ENCODE peak calls at places on chromosomes 4 and X, in six cellular contexts. T is A673, F is GM23248, B is left ventricle myocardium inferior, G is AG10803, L is breast epithelium. E is an unnamed sample.

GRCh38 chr4:5511791-5512190 is 196.6 kb downstream of the EVC2 start:
- DNase-seq in B (no peak), G (peak; percentile 60), T (no peak), L (no peak), F (peak; percentile 70), E (peak; percentile 76)

GRCh38 chrX:154030266-154030665 is 10.6 kb upstream of the IRAK1 start:
- DNase-seq in L (no peak), B (no peak), G (no peak), T (no peak), F (no peak), E (no peak)

GRCh38 chrX:133994576-133994975 is 9.2 kb upstream of the GPC3 start:
- DNase-seq in B (no peak), T (no peak), F (no peak), L (no peak), G (no peak), E (no peak)

GRCh38 chrX:31266172-31267076 is 194.6 kb upstream of the FTHL17 start:
- DNase-seq in T (peak; percentile 55), L (peak; percentile 33), B (peak; percentile 62), G (no peak), F (peak; percentile 44), E (no peak)

GRCh38 chr4:82797591-82798081 is 960 bp downstream of the SCD5 start:
- DNase-seq in L (no peak), B (peak; percentile 25), G (peak; percentile 44), F (peak; percentile 64), T (no peak), E (no peak)

GRCh38 chr4:177161781-177162180 is 147.9 kb upstream of the NEIL3 start:
- DNase-seq in B (no peak), T (no peak), G (peak; percentile 53), F (no peak), L (no peak), E (no peak)

GRCh38 chr4:135319685-135320084 is 1118.1 kb upstream of the PABPC4L start:
- DNase-seq in B (no peak), G (no peak), L (no peak), F (no peak), T (no peak), E (no peak)

GRCh38 chrX:74422029-74422352 is 698 bp downstream of the SLC16A2 start:
- DNase-seq in B (no peak), G (no peak), F (no peak), T (no peak), L (no peak), E (no peak)

GRCh38 chrX:84956304-84956703 is 47.4 kb upstream of the APOOL start:
- DNase-seq in G (peak; percentile 4), B (no peak), F (peak; percentile 1), L (no peak), T (peak; percentile 1), E (no peak)

GRCh38 chrX:131677655-131678628 is 134.1 kb downstream of the OR13H1 start:
- DNase-seq in L (no peak), T (peak; percentile 47), F (peak; percentile 41), G (peak; percentile 5), B (no peak), E (peak; percentile 29)

GRCh38 chr4:134024251-134024650 is 177.3 kb downstream of the PABPC4L start:
- DNase-seq in F (peak; percentile 2), T (peak; percentile 43), B (no peak), G (no peak), L (no peak), E (peak; percentile 5)

GRCh38 chr4:48173055-48173991 is 39.3 kb upstream of the TXK start:
- DNase-seq in G (peak; percentile 78), L (no peak), T (peak; percentile 48), F (peak; percentile 69), B (no peak), E (peak; percentile 72)

GRCh38 chr4:148182230-148182928 is 259.8 kb downstream of the NR3C2 start:
- DNase-seq in B (no peak), G (no peak), T (no peak), F (no peak), L (no peak), E (no peak)

GRCh38 chr4:23856630-23857029 is 33.2 kb downstream of the PPARGC1A start:
- DNase-seq in F (no peak), T (no peak), L (no peak), B (peak; percentile 27), G (no peak), E (no peak)

GRCh38 chr4:111954546-111954945 is 190.7 kb upstream of the FAM241A start:
- DNase-seq in B (no peak), F (peak; percentile 30), L (no peak), T (no peak), G (peak; percentile 35), E (no peak)

GRCh38 chrX:40085086-40085551 is 12.6 kb downstream of the BCOR start:
- DNase-seq in B (no peak), F (peak; percentile 85), T (peak; percentile 49), G (peak; percentile 88), L (no peak), E (peak; percentile 44)

GRCh38 chr4:123836919-123837605 is 440.5 kb downstream of the SPRY1 start:
- DNase-seq in G (no peak), B (no peak), F (peak; percentile 34), L (no peak), T (no peak), E (peak; percentile 54)

GRCh38 chr4:26871611-26872010 is 11.0 kb downstream of the STIM2 start:
- DNase-seq in F (peak; percentile 88), L (peak; percentile 73), G (peak; percentile 65), T (peak; percentile 90), B (no peak), E (no peak)

GRCh38 chr4:86247328-86247727 is 112.5 kb downstream of the MAPK10 start:
- DNase-seq in L (no peak), B (no peak), G (peak; percentile 22), T (no peak), F (peak; percentile 16), E (no peak)

GRCh38 chr4:79857811-79858210 is 215.2 kb downstream of the ANTXR2 start:
- DNase-seq in B (no peak), L (no peak), G (no peak), T (no peak), F (no peak), E (no peak)

GRCh38 chr4:152079543-152080293 is 318.9 kb upstream of the GATB start:
- DNase-seq in L (no peak), B (no peak), G (no peak), F (no peak), T (no peak), E (no peak)

GRCh38 chrX:24148535-24149345 is 789 bp upstream of the ZFX start:
- DNase-seq in T (peak; percentile 59), F (peak; percentile 72), B (no peak), L (peak; percentile 17), G (peak; percentile 90), E (peak; percentile 72)

GRCh38 chrX:121579016-121579760 is 531.8 kb downstream of the GLUD2 start:
- DNase-seq in T (peak; percentile 50), F (peak; percentile 36), G (peak; percentile 1), L (no peak), B (no peak), E (peak; percentile 53)

DNA sequence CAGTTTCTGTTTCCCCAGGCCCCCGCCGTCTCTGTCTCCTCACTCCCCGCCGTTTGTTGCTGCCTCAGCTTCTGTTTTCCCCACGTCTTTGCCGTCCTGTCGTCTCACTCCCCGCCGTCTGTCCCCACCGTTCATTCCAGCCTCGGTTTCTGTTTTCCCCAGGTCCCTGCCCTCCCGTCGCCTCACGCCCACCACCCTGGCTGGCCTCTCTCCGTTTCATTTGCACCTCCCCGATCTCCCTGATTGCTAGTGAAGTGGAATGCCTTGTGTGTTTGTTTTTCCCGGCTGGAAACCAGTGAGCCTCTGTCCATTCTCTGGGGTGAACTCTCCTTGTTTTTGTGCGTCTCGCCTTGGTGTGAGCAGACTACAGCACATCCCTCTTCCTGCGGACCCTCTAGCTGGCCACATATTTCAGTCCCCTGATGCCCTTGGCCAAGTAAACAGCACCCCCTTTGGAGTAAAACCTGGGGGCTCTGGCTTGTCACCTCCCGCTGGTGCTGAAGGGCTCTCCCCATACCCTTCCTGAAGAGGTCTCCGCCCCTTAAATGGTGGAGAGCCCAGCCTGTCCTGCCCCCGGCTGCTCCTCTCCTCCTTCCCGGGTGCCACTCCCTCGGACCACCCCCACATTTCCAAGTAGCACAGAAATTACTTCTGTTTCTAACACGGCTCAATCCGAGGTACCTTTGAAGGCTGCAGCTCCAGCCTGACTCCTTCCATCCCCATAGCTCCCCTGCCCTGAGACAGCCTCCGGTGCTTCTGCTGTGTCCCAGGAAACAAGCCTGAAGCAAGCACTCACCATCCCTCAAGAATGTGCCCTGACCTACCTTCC is 13.2 kb downstream of the TMEM175 start:
- DNase-seq in B (no peak), T (no peak), G (no peak), F (no peak), L (no peak), E (no peak)
- H3K4me3 ChIP-seq in B (no peak overlapping the region), T (no peak overlapping the region), G (no peak overlapping the region), F (no peak overlapping the region), L (no peak overlapping the region), E (no peak overlapping the region)

DNA sequence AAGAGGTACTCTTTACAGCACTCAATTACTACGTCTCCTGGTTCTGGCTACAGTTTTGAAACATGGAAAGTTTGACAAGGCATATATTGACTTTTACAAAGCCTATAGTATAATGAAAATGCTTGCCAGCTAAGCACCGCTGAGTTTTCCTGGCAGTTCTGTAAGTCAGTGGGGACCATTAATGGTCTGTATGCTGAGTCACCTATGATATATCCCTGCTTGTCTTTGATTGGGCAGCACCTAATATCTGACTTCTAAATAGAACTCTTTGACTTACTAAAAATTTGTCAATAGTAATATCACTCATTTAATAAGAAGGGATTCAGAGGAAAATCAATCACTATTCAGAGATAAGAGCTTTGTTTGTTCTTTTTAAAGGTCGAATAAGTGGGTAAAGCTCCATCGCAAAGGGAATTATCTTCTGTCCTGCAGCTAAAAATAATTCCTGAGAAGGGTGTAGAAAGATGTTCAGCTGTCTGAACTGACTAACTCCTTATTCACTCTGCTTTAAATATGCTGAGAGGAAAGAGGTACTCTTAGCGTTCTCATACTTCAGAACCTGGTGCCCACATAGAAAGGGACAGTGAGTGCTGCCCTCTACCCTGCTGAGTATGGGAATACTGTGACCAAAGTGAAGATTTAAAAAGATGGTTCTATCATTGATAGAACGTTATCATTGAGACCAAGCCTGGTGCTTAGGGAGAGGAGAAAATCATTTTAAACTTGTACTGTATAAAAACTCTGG is 959 bp downstream of the SMPX start:
- DNase-seq in F (no peak), B (no peak), G (no peak), L (no peak), T (no peak), E (peak; percentile 7)
- H3K4me3 ChIP-seq in F (no peak overlapping the region), B (peak overlapping the region; percentile 63), G (no peak overlapping the region), L (no peak overlapping the region), T (no peak overlapping the region), E (no peak overlapping the region)

GRCh38 chr4:142845293-142846070 is 619 bp downstream of the INPP4B start:
- DNase-seq in T (no peak), B (peak; percentile 24), F (peak; percentile 56), G (no peak), L (no peak), E (no peak)
- H3K4me3 ChIP-seq in T (peak overlapping the region; percentile 44), B (peak overlapping the region; percentile 81), F (peak overlapping the region; percentile 80), G (peak overlapping the region; percentile 78), L (peak overlapping the region; percentile 58), E (peak overlapping the region; percentile 61)

GRCh38 chr4:39456946-39457763 is 1.6 kb downstream of the RPL9 start:
- DNase-seq in T (no peak), B (no peak), L (no peak), G (no peak), F (no peak), E (no peak)
- H3K4me3 ChIP-seq in T (peak overlapping the region; percentile 93), B (peak overlapping the region; percentile 78), L (peak overlapping the region; percentile 77), G (peak overlapping the region; percentile 89), F (peak overlapping the region; percentile 92), E (peak overlapping the region; percentile 82)

E was measured in fibroblast of mammary gland.